ENCODE peak calls at places on chromosomes 11 and 22, in nine cellular contexts. One of them, this sample, is unnamed.

GRCh38 chr11:20963596-20963995 is 294.2 kb downstream of the NELL1 start:
- DNase-seq in tibial artery: no peak
- DNase-seq in myocyte: peak; percentile 4
- DNase-seq in SJCRH30: no peak
- DNase-seq in EL: no peak
- DNase-seq in activated T-cell treated with anti-CD3 and anti-CD28 coated beads for 1 hour: no peak
- DNase-seq in kidney: no peak
- DNase-seq in pancreas: no peak
- DNase-seq in NCI-H1417: no peak
- DNase-seq in this sample: no peak

GRCh38 chr11:11567862-11568650 is 53.7 kb downstream of the GALNT18 start:
- DNase-seq in tibial artery: no peak
- DNase-seq in myocyte: no peak
- DNase-seq in SJCRH30: no peak
- DNase-seq in EL: no peak
- DNase-seq in activated T-cell treated with anti-CD3 and anti-CD28 coated beads for 1 hour: no peak
- DNase-seq in kidney: no peak
- DNase-seq in pancreas: no peak
- DNase-seq in NCI-H1417: no peak
- DNase-seq in this sample: no peak

GRCh38 chr11:4804280-4804679 is at the start of gene OR52R1:
- DNase-seq in tibial artery: no peak
- DNase-seq in myocyte: no peak
- DNase-seq in SJCRH30: no peak
- DNase-seq in EL: no peak
- DNase-seq in activated T-cell treated with anti-CD3 and anti-CD28 coated beads for 1 hour: no peak
- DNase-seq in kidney: no peak
- DNase-seq in pancreas: no peak
- DNase-seq in NCI-H1417: no peak
- DNase-seq in this sample: no peak

GRCh38 chr11:44324222-44324621 is 14.3 kb upstream of the ALX4 start:
- DNase-seq in tibial artery: no peak
- DNase-seq in myocyte: no peak
- DNase-seq in SJCRH30: no peak
- DNase-seq in EL: no peak
- DNase-seq in activated T-cell treated with anti-CD3 and anti-CD28 coated beads for 1 hour: no peak
- DNase-seq in kidney: no peak
- DNase-seq in pancreas: no peak
- DNase-seq in NCI-H1417: no peak
- DNase-seq in this sample: no peak

GRCh38 chr11:64241175-64241429 is 207 bp downstream of the FKBP2 start:
- DNase-seq in tibial artery: no peak
- DNase-seq in myocyte: no peak
- DNase-seq in SJCRH30: no peak
- DNase-seq in EL: no peak
- DNase-seq in activated T-cell treated with anti-CD3 and anti-CD28 coated beads for 1 hour: no peak
- DNase-seq in kidney: no peak
- DNase-seq in pancreas: no peak
- DNase-seq in NCI-H1417: no peak
- DNase-seq in this sample: no peak

GRCh38 chr11:92397356-92397755 is 172.7 kb downstream of the FAT3 start:
- DNase-seq in tibial artery: no peak
- DNase-seq in myocyte: no peak
- DNase-seq in SJCRH30: no peak
- DNase-seq in EL: no peak
- DNase-seq in activated T-cell treated with anti-CD3 and anti-CD28 coated beads for 1 hour: no peak
- DNase-seq in kidney: no peak
- DNase-seq in pancreas: no peak
- DNase-seq in NCI-H1417: no peak
- DNase-seq in this sample: no peak

GRCh38 chr11:26599876-26600434 is 27.9 kb upstream of the MUC15 start:
- DNase-seq in tibial artery: no peak
- DNase-seq in myocyte: no peak
- DNase-seq in SJCRH30: no peak
- DNase-seq in EL: no peak
- DNase-seq in activated T-cell treated with anti-CD3 and anti-CD28 coated beads for 1 hour: no peak
- DNase-seq in kidney: no peak
- DNase-seq in pancreas: no peak
- DNase-seq in NCI-H1417: no peak
- DNase-seq in this sample: no peak

GRCh38 chr11:35784699-35785098 is 122.1 kb downstream of the TRIM44 start:
- DNase-seq in tibial artery: no peak
- DNase-seq in myocyte: no peak
- DNase-seq in SJCRH30: no peak
- DNase-seq in EL: no peak
- DNase-seq in activated T-cell treated with anti-CD3 and anti-CD28 coated beads for 1 hour: no peak
- DNase-seq in kidney: no peak
- DNase-seq in pancreas: no peak
- DNase-seq in NCI-H1417: no peak
- DNase-seq in this sample: no peak

GRCh38 chr22:32336185-32336603 is 21.5 kb upstream of the RFPL3 start:
- DNase-seq in tibial artery: no peak
- DNase-seq in myocyte: no peak
- DNase-seq in SJCRH30: no peak
- DNase-seq in EL: no peak
- DNase-seq in activated T-cell treated with anti-CD3 and anti-CD28 coated beads for 1 hour: no peak
- DNase-seq in kidney: no peak
- DNase-seq in pancreas: no peak
- DNase-seq in NCI-H1417: no peak
- DNase-seq in this sample: no peak

GRCh38 chr11:89203814-89204213 is 26.1 kb downstream of the TYR start:
- DNase-seq in tibial artery: no peak
- DNase-seq in myocyte: no peak
- DNase-seq in SJCRH30: no peak
- DNase-seq in EL: no peak
- DNase-seq in activated T-cell treated with anti-CD3 and anti-CD28 coated beads for 1 hour: no peak
- DNase-seq in kidney: no peak
- DNase-seq in pancreas: no peak
- DNase-seq in NCI-H1417: no peak
- DNase-seq in this sample: peak; percentile 10

GRCh38 chr11:91178366-91178765 is 955.5 kb upstream of the CHORDC1 start:
- DNase-seq in tibial artery: no peak
- DNase-seq in myocyte: no peak
- DNase-seq in SJCRH30: no peak
- DNase-seq in EL: no peak
- DNase-seq in activated T-cell treated with anti-CD3 and anti-CD28 coated beads for 1 hour: no peak
- DNase-seq in kidney: no peak
- DNase-seq in pancreas: no peak
- DNase-seq in NCI-H1417: no peak
- DNase-seq in this sample: no peak

GRCh38 chr22:34761111-34761510 is 304.8 kb upstream of the ISX start:
- DNase-seq in tibial artery: no peak
- DNase-seq in myocyte: peak; percentile 11
- DNase-seq in SJCRH30: peak; percentile 86
- DNase-seq in EL: peak; percentile 22
- DNase-seq in activated T-cell treated with anti-CD3 and anti-CD28 coated beads for 1 hour: no peak
- DNase-seq in kidney: no peak
- DNase-seq in pancreas: no peak
- DNase-seq in NCI-H1417: no peak
- DNase-seq in this sample: no peak

GRCh38 chr22:39457546-39458442 is 982 bp downstream of the MGAT3 start:
- DNase-seq in tibial artery: no peak
- DNase-seq in myocyte: no peak
- DNase-seq in SJCRH30: no peak
- DNase-seq in EL: no peak
- DNase-seq in activated T-cell treated with anti-CD3 and anti-CD28 coated beads for 1 hour: no peak
- DNase-seq in kidney: no peak
- DNase-seq in pancreas: no peak
- DNase-seq in NCI-H1417: peak; percentile 31
- DNase-seq in this sample: no peak

GRCh38 chr11:65452806-65453490 is 30.4 kb downstream of the NEAT1 start:
- DNase-seq in tibial artery: peak; percentile 68
- DNase-seq in myocyte: no peak
- DNase-seq in SJCRH30: no peak
- DNase-seq in EL: peak; percentile 89
- DNase-seq in activated T-cell treated with anti-CD3 and anti-CD28 coated beads for 1 hour: no peak
- DNase-seq in kidney: peak; percentile 52
- DNase-seq in pancreas: no peak
- DNase-seq in NCI-H1417: no peak
- DNase-seq in this sample: peak; percentile 55

GRCh38 chr22:20015187-20015625 is 1.4 kb downstream of the ARVCF start:
- DNase-seq in tibial artery: no peak
- DNase-seq in myocyte: no peak
- DNase-seq in SJCRH30: no peak
- DNase-seq in EL: no peak
- DNase-seq in activated T-cell treated with anti-CD3 and anti-CD28 coated beads for 1 hour: no peak
- DNase-seq in kidney: peak; percentile 65
- DNase-seq in pancreas: no peak
- DNase-seq in NCI-H1417: no peak
- DNase-seq in this sample: no peak

GRCh38 chr11:75894036-75894585 is 79.1 kb downstream of the UVRAG start:
- DNase-seq in tibial artery: no peak
- DNase-seq in myocyte: no peak
- DNase-seq in SJCRH30: no peak
- DNase-seq in EL: no peak
- DNase-seq in activated T-cell treated with anti-CD3 and anti-CD28 coated beads for 1 hour: no peak
- DNase-seq in kidney: no peak
- DNase-seq in pancreas: no peak
- DNase-seq in NCI-H1417: no peak
- DNase-seq in this sample: no peak

GRCh38 chr22:33986167-33986771 is 66.0 kb upstream of the LARGE1 start:
- DNase-seq in tibial artery: no peak
- DNase-seq in myocyte: no peak
- DNase-seq in SJCRH30: no peak
- DNase-seq in EL: no peak
- DNase-seq in activated T-cell treated with anti-CD3 and anti-CD28 coated beads for 1 hour: no peak
- DNase-seq in kidney: no peak
- DNase-seq in pancreas: no peak
- DNase-seq in NCI-H1417: no peak
- DNase-seq in this sample: no peak

GRCh38 chr11:2806351-2807058 is 79.1 kb downstream of the CDKN1C start:
- DNase-seq in tibial artery: peak; percentile 8
- DNase-seq in myocyte: no peak
- DNase-seq in SJCRH30: peak; percentile 4
- DNase-seq in EL: no peak
- DNase-seq in activated T-cell treated with anti-CD3 and anti-CD28 coated beads for 1 hour: no peak
- DNase-seq in kidney: peak; percentile 71
- DNase-seq in pancreas: peak; percentile 15
- DNase-seq in NCI-H1417: no peak
- DNase-seq in this sample: no peak

GRCh38 chr11:111452146-111452545 is 60.0 kb downstream of the BTG4 start:
- DNase-seq in tibial artery: no peak
- DNase-seq in myocyte: no peak
- DNase-seq in SJCRH30: no peak
- DNase-seq in EL: peak; percentile 58
- DNase-seq in activated T-cell treated with anti-CD3 and anti-CD28 coated beads for 1 hour: no peak
- DNase-seq in kidney: no peak
- DNase-seq in pancreas: no peak
- DNase-seq in NCI-H1417: no peak
- DNase-seq in this sample: no peak

GRCh38 chr11:22472306-22472705 is 134.1 kb downstream of the SLC17A6 start:
- DNase-seq in tibial artery: no peak
- DNase-seq in myocyte: no peak
- DNase-seq in SJCRH30: no peak
- DNase-seq in EL: no peak
- DNase-seq in activated T-cell treated with anti-CD3 and anti-CD28 coated beads for 1 hour: no peak
- DNase-seq in kidney: no peak
- DNase-seq in pancreas: no peak
- DNase-seq in NCI-H1417: no peak
- DNase-seq in this sample: peak; percentile 32

GRCh38 chr11:116601734-116602636 is 170.8 kb downstream of the BUD13 start:
- DNase-seq in tibial artery: no peak
- DNase-seq in myocyte: peak; percentile 2
- DNase-seq in SJCRH30: no peak
- DNase-seq in EL: no peak
- DNase-seq in activated T-cell treated with anti-CD3 and anti-CD28 coated beads for 1 hour: no peak
- DNase-seq in kidney: no peak
- DNase-seq in pancreas: no peak
- DNase-seq in NCI-H1417: no peak
- DNase-seq in this sample: peak; percentile 19

GRCh38 chr11:128902515-128903066 is 11.4 kb downstream of the KCNJ5 start:
- DNase-seq in tibial artery: no peak
- DNase-seq in myocyte: peak; percentile 66
- DNase-seq in SJCRH30: no peak
- DNase-seq in EL: peak; percentile 54
- DNase-seq in activated T-cell treated with anti-CD3 and anti-CD28 coated beads for 1 hour: no peak
- DNase-seq in kidney: peak; percentile 55
- DNase-seq in pancreas: no peak
- DNase-seq in NCI-H1417: no peak
- DNase-seq in this sample: no peak

GRCh38 chr11:38460901-38461300 is 1862.9 kb upstream of the RAG2 start:
- DNase-seq in tibial artery: peak; percentile 19
- DNase-seq in myocyte: peak; percentile 92
- DNase-seq in SJCRH30: peak; percentile 77
- DNase-seq in EL: peak; percentile 92
- DNase-seq in activated T-cell treated with anti-CD3 and anti-CD28 coated beads for 1 hour: no peak
- DNase-seq in kidney: no peak
- DNase-seq in pancreas: peak; percentile 61
- DNase-seq in NCI-H1417: no peak
- DNase-seq in this sample: peak; percentile 23

GRCh38 chr11:5364214-5364613 is 12.9 kb downstream of the OR51B6 start:
- DNase-seq in tibial artery: no peak
- DNase-seq in myocyte: peak; percentile 52
- DNase-seq in SJCRH30: peak; percentile 32
- DNase-seq in EL: peak; percentile 98
- DNase-seq in activated T-cell treated with anti-CD3 and anti-CD28 coated beads for 1 hour: no peak
- DNase-seq in kidney: no peak
- DNase-seq in pancreas: no peak
- DNase-seq in NCI-H1417: no peak
- DNase-seq in this sample: no peak

GRCh38 chr22:38413085-38414008 is 41.7 kb downstream of the KCNJ4 start:
- DNase-seq in tibial artery: no peak
- DNase-seq in myocyte: peak; percentile 71
- DNase-seq in SJCRH30: peak; percentile 35
- DNase-seq in EL: no peak
- DNase-seq in activated T-cell treated with anti-CD3 and anti-CD28 coated beads for 1 hour: no peak
- DNase-seq in kidney: peak; percentile 74
- DNase-seq in pancreas: peak; percentile 47
- DNase-seq in NCI-H1417: peak; percentile 52
- DNase-seq in this sample: peak; percentile 65

GRCh38 chr22:37353839-37354238 is 71.5 kb downstream of the CYTH4 start:
- DNase-seq in tibial artery: no peak
- DNase-seq in myocyte: peak; percentile 52
- DNase-seq in SJCRH30: no peak
- DNase-seq in EL: no peak
- DNase-seq in activated T-cell treated with anti-CD3 and anti-CD28 coated beads for 1 hour: no peak
- DNase-seq in kidney: no peak
- DNase-seq in pancreas: no peak
- DNase-seq in NCI-H1417: no peak
- DNase-seq in this sample: no peak

GRCh38 chr22:39967103-39967829 is 7.1 kb downstream of the TMA7B start:
- DNase-seq in tibial artery: no peak
- DNase-seq in myocyte: no peak
- DNase-seq in SJCRH30: no peak
- DNase-seq in EL: peak; percentile 10
- DNase-seq in activated T-cell treated with anti-CD3 and anti-CD28 coated beads for 1 hour: no peak
- DNase-seq in kidney: no peak
- DNase-seq in pancreas: no peak
- DNase-seq in NCI-H1417: no peak
- DNase-seq in this sample: no peak

GRCh38 chr11:113835306-113835705 is 40.1 kb downstream of the USP28 start:
- DNase-seq in tibial artery: no peak
- DNase-seq in myocyte: no peak
- DNase-seq in SJCRH30: no peak
- DNase-seq in EL: no peak
- DNase-seq in activated T-cell treated with anti-CD3 and anti-CD28 coated beads for 1 hour: no peak
- DNase-seq in kidney: no peak
- DNase-seq in pancreas: no peak
- DNase-seq in NCI-H1417: no peak
- DNase-seq in this sample: no peak

GRCh38 chr11:103735497-103736032 is 300.9 kb upstream of the DDI1 start:
- DNase-seq in tibial artery: no peak
- DNase-seq in myocyte: no peak
- DNase-seq in SJCRH30: no peak
- DNase-seq in EL: no peak
- DNase-seq in activated T-cell treated with anti-CD3 and anti-CD28 coated beads for 1 hour: no peak
- DNase-seq in kidney: no peak
- DNase-seq in pancreas: no peak
- DNase-seq in NCI-H1417: no peak
- DNase-seq in this sample: peak; percentile 39

GRCh38 chr11:108858624-108859023 is 193.8 kb downstream of the DDX10 start:
- DNase-seq in tibial artery: no peak
- DNase-seq in myocyte: no peak
- DNase-seq in SJCRH30: no peak
- DNase-seq in EL: no peak
- DNase-seq in activated T-cell treated with anti-CD3 and anti-CD28 coated beads for 1 hour: no peak
- DNase-seq in kidney: no peak
- DNase-seq in pancreas: no peak
- DNase-seq in NCI-H1417: no peak
- DNase-seq in this sample: no peak

GRCh38 chr11:118870396-118871343 is 13.0 kb upstream of the CXCR5 start:
- DNase-seq in tibial artery: peak; percentile 71
- DNase-seq in myocyte: peak; percentile 35
- DNase-seq in SJCRH30: no peak
- DNase-seq in EL: peak; percentile 37
- DNase-seq in activated T-cell treated with anti-CD3 and anti-CD28 coated beads for 1 hour: no peak
- DNase-seq in kidney: peak; percentile 92
- DNase-seq in pancreas: peak; percentile 38
- DNase-seq in NCI-H1417: no peak
- DNase-seq in this sample: peak; percentile 61

This sample was measured in DMS53.